ENCODE peak calls at places on chromosomes 4 and X, in five cellular contexts. E, D, F, H and Q are unnamed samples.
A peak's percentile ranks its signal among the peaks of the same experiment; 100 is the strongest.

GRCh38 chr4:43564107-43564506 is 671.6 kb downstream of the GRXCR1 start:
- DNase-seq in H (no peak), E (no peak), F (no peak), D (no peak), Q (no peak)

GRCh38 chrX:32137525-32137924 is 1065.7 kb upstream of the FTHL17 start:
- DNase-seq in H (no peak), F (no peak), E (no peak), D (no peak), Q (no peak)

GRCh38 chr4:55013431-55013955 is 111.9 kb downstream of the KDR start:
- DNase-seq in D (no peak), F (no peak), E (no peak), H (no peak), Q (no peak)

GRCh38 chrX:2712890-2713860 is 22.1 kb downstream of the CD99 start:
- DNase-seq in H (no peak), D (peak; percentile 36), F (no peak), E (no peak), Q (no peak)

GRCh38 chr4:88037936-88038335 is 30.5 kb downstream of the PKD2 start:
- DNase-seq in F (no peak), H (no peak), E (no peak), D (no peak), Q (no peak)

GRCh38 chrX:53256446-53257041 is 24.8 kb downstream of the IQSEC2 start:
- DNase-seq in E (no peak), F (peak; percentile 40), H (no peak), D (no peak), Q (no peak)

GRCh38 chr4:48944252-48944651 is 37.7 kb upstream of the OCIAD2 start:
- DNase-seq in D (no peak), H (no peak), E (no peak), F (no peak), Q (no peak)

GRCh38 chr4:159012381-159012780 is 90.5 kb upstream of the RAPGEF2 start:
- DNase-seq in F (no peak), E (no peak), H (no peak), D (no peak), Q (no peak)

GRCh38 chr4:105859233-105859632 is 36.0 kb upstream of the NPNT start:
- DNase-seq in H (no peak), D (no peak), F (no peak), E (no peak), Q (no peak)

DNA sequence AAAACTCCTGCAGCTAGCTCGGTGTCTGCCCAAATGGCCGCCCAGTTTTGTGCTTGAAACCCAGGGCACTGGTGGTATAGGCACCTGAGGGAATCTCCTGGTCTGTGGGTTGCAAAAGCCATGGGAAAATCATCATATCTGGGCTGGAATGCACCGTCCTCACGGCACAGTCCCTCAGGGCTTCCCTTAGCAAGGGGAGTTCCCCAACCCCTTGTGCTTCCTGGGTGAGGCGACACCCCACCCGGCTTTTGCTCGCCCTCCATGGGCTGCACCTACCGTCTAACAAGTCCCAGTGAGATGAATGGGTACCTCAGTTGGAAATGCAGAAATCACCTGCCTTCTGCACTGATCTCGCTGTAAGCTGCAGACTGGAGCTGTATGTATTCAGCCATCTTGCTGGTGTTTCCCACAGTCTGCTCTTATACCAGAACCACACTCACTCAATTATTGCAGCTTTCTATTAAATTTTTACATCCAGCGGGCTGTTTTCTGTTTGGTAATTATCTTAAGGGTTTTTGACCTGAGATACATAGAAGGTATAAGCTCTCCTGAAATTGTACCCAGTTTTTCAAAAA is 36.7 kb upstream of the NPNT start:
- DNase-seq in H (no peak), E (no peak), F (no peak), D (no peak), Q (no peak)
- H3K27ac ChIP-seq in H (no peak overlapping the region), E (no peak overlapping the region), F (no peak overlapping the region), D (no peak overlapping the region), Q (no peak overlapping the region)

GRCh38 chr4:118999919-119000318 is 111.3 kb downstream of the SYNPO2 start:
- DNase-seq in F (no peak), D (no peak), H (no peak), E (no peak), Q (no peak)

GRCh38 chr4:118995693-118996391 is 107.2 kb downstream of the SYNPO2 start:
- DNase-seq in F (no peak), D (no peak), E (no peak), H (no peak), Q (no peak)

GRCh38 chr4:118994030-118994429 is 105.4 kb downstream of the SYNPO2 start:
- DNase-seq in H (peak; percentile 68), D (no peak), E (no peak), F (no peak), Q (no peak)

GRCh38 chr4:119000400-119000799 is 111.7 kb downstream of the SYNPO2 start:
- DNase-seq in H (no peak), D (no peak), E (no peak), F (no peak), Q (no peak)

DNA sequence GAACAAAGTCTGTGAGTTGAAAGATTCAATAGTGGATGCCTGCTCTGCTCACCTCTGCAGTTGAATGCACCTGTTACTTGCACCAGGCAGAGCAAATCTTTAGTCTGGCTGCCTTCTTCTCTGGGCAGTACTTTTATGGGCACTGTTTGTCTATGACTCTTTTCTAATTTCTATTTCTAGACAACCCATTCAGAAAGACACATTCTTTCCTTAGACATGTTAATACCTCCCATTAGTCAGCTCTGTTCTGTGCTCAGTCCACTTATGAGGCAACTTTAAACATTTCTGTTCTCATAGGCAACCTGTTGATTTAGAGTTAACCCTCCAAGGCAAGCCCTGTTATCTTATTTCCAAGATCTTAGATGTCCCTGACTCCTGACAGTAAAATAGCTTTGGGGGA is 108.9 kb downstream of the SYNPO2 start:
- DNase-seq in F (no peak), E (no peak), H (no peak), D (no peak), Q (no peak)
- TF ChIP-seq EP300 in F (no peak), E (no peak), H (no peak), D (peak; percentile 67), Q (no peak)

GRCh38 chr4:121696641-121697461 is at the start of gene ANXA5:
- DNase-seq in E (peak; percentile 94), F (peak; percentile 94), H (peak; percentile 90), D (peak; percentile 94), Q (peak; percentile 68)
- H3K27ac ChIP-seq in E (peak within 1 kb of the TSS; percentile 97), F (peak within 1 kb of the TSS; percentile 78), H (peak within 1 kb of the TSS; percentile 92), D (peak within 1 kb of the TSS; percentile 99), Q (peak within 1 kb of the TSS; percentile 96)

GRCh38 chr4:113683143-113683542 is 78.4 kb downstream of the CAMK2D start:
- DNase-seq in E (no peak), F (no peak), H (no peak), D (no peak), Q (no peak)

GRCh38 chr4:113686950-113687718 is 74.4 kb downstream of the CAMK2D start:
- DNase-seq in F (no peak), D (no peak), E (no peak), H (no peak), Q (no peak)

GRCh38 chr4:113689394-113689793 is 72.1 kb downstream of the CAMK2D start:
- DNase-seq in D (no peak), E (no peak), F (no peak), H (no peak), Q (no peak)

GRCh38 chr4:113682730-113683129 is 78.8 kb downstream of the CAMK2D start:
- DNase-seq in H (no peak), D (no peak), F (no peak), E (no peak), Q (no peak)

DNA sequence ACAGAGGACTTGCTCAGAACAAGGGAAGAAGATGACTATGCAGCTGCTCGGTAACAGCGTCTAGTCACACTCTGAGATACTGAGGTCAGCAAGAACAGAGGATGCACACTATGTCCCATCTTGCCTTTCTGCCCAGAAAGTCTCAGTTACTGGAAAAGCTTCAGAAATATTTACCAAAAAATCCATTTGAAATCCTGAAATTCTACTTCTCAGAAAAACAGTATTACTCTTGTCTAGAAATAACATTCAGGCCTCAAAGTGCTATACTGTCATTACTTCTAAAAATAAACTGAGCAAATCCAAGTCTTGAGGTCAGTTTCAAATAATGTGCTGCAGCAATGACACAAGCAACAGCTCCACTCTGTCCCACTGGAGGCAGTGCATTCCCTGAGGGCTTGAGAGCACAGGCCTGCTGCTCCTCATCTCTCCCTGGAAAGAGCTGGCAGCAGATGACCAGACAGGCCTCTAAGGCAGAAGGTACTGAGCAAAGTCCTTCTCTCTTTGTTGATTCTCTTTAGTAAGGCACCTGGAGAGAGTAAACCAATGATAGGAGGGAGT is 76.9 kb downstream of the CAMK2D start:
- DNase-seq in H (peak; percentile 47), F (no peak), D (no peak), E (peak; percentile 30), Q (no peak)
- TF ChIP-seq EP300 in H (no peak), F (no peak), D (no peak), E (no peak), Q (no peak)